ENCODE peak calls at places on chromosomes 2 and 18, in six cellular contexts. N, R, T, H, X and D are unnamed samples.

GRCh38 chr2:237488295-237488694 is 1.2 kb downstream of the MLPH start:
- DNase-seq in R (no peak), N (peak), H (peak), X (no peak), T (no peak), D (no peak)

GRCh38 chr2:20570249-20570648 is 80.6 kb downstream of the HS1BP3 start:
- DNase-seq in X (no peak), N (no peak), T (no peak), R (no peak), H (no peak), D (no peak)

GRCh38 chr2:104867351-104868080 is 13.6 kb downstream of the POU3F3 start:
- DNase-seq in X (no peak), T (no peak), N (no peak), H (peak), R (no peak), D (no peak)

GRCh38 chr18:421236-422155 is 79.0 kb downstream of the COLEC12 start:
- DNase-seq in R (peak), H (no peak), X (no peak), T (no peak), N (no peak), D (peak)

GRCh38 chr2:37367310-37367709 is 22.9 kb downstream of the QPCT start:
- DNase-seq in T (no peak), N (no peak), H (no peak), X (no peak), R (no peak), D (no peak)

GRCh38 chr2:1704606-1705556 is 39.4 kb downstream of the PXDN start:
- DNase-seq in T (no peak), H (peak), N (no peak), X (peak), R (no peak), D (peak)

GRCh38 chr2:20755132-20755800 is 67.6 kb downstream of the LDAH start:
- DNase-seq in X (no peak), T (no peak), N (peak), R (no peak), H (peak), D (peak)

GRCh38 chr2:129936334-129936934 is 43.0 kb upstream of the RAB6C start:
- DNase-seq in X (no peak), N (no peak), T (peak), R (no peak), H (peak), D (no peak)

GRCh38 chr2:218028562-218029348 is 26.0 kb upstream of the TNS1 start:
- DNase-seq in H (no peak), T (no peak), N (no peak), X (no peak), R (no peak), D (no peak)

GRCh38 chr18:35095983-35096676 is 54.9 kb downstream of the MAPRE2 start:
- DNase-seq in T (no peak), X (peak), H (no peak), N (no peak), R (no peak), D (no peak)

GRCh38 chr2:96103906-96104861 is 12.2 kb downstream of the ADRA2B start:
- DNase-seq in N (no peak), H (no peak), R (no peak), T (no peak), X (no peak), D (no peak)

GRCh38 chr2:54054271-54054670 is 61.1 kb upstream of the ACYP2 start:
- DNase-seq in T (no peak), N (no peak), X (no peak), R (no peak), H (no peak), D (no peak)

GRCh38 chr2:231929961-231930600 is 3.9 kb upstream of the NPPC start:
- DNase-seq in T (no peak), X (no peak), R (no peak), H (peak), N (no peak), D (peak)

GRCh38 chr2:84865181-84865783 is 15.6 kb downstream of the TRABD2A start:
- DNase-seq in T (no peak), H (no peak), X (no peak), R (peak), N (peak), D (peak)

GRCh38 chr2:100067796-100068195 is 74.6 kb downstream of the AFF3 start:
- DNase-seq in R (no peak), H (no peak), X (no peak), N (no peak), T (no peak), D (no peak)

GRCh38 chr2:230930928-230931555 is 6.0 kb upstream of the GPR55 start:
- DNase-seq in R (no peak), X (no peak), T (no peak), N (no peak), H (no peak), D (no peak)

GRCh38 chr2:77588438-77588837 is 66.3 kb upstream of the LRRTM4 start:
- DNase-seq in N (no peak), R (no peak), X (no peak), H (no peak), T (no peak), D (no peak)

GRCh38 chr2:101003278-101003775 is 1.2 kb downstream of the RPL31 start:
- DNase-seq in T (no peak), N (peak), H (no peak), X (no peak), R (no peak), D (peak)

GRCh38 chr2:231701456-231702373 is 6.6 kb upstream of the PTMA start:
- DNase-seq in H (no peak), T (no peak), N (no peak), X (no peak), R (no peak), D (no peak)

GRCh38 chr18:9101730-9102390 is 639 bp upstream of the NDUFV2 start:
- DNase-seq in R (peak), N (peak), X (peak), H (no peak), T (peak), D (peak)

GRCh38 chr18:50218432-50219197 is 23.7 kb upstream of the MYO5B start:
- DNase-seq in X (peak), R (no peak), T (peak), H (no peak), N (peak), D (peak)

GRCh38 chr2:105055613-105056012 is 17.7 kb downstream of the MRPS9 start:
- DNase-seq in T (no peak), X (no peak), R (no peak), N (no peak), H (no peak), D (peak)

GRCh38 chr2:86703704-86704370 is 16.3 kb upstream of the RMND5A start:
- DNase-seq in R (peak), X (no peak), N (peak), H (no peak), T (no peak), D (peak)

GRCh38 chr18:28013064-28013463 is 163.9 kb downstream of the CDH2 start:
- DNase-seq in N (peak), H (no peak), X (no peak), R (peak), T (no peak), D (peak)

GRCh38 chr18:74126684-74127482 is 20.8 kb downstream of the FBXO15 start:
- DNase-seq in N (no peak), T (no peak), H (no peak), R (no peak), X (no peak), D (no peak)

GRCh38 chr18:48680871-48681270 is 142.0 kb downstream of the CTIF start:
- DNase-seq in R (no peak), H (no peak), T (no peak), X (no peak), N (no peak), D (peak)

GRCh38 chr2:212811036-212811805 is 272.6 kb upstream of the ERBB4 start:
- DNase-seq in T (no peak), N (no peak), H (no peak), X (no peak), R (no peak), D (no peak)

GRCh38 chr2:188765522-188765921 is 208.7 kb upstream of the COL3A1 start:
- DNase-seq in N (peak), X (peak), R (peak), H (no peak), T (no peak), D (peak)

GRCh38 chr2:157338013-157338412 is 12.4 kb upstream of the ERMN start:
- DNase-seq in T (peak), N (no peak), X (no peak), R (no peak), H (no peak), D (no peak)

GRCh38 chr2:101732199-101732598 is 34.7 kb downstream of the MAP4K4 start:
- DNase-seq in T (no peak), N (no peak), X (no peak), H (no peak), R (no peak), D (no peak)

GRCh38 chr2:217993055-217993645 is 9.6 kb downstream of the TNS1 start:
- DNase-seq in X (peak), T (no peak), R (peak), H (no peak), N (peak), D (peak)

GRCh38 chr2:241010531-241011295 is 12.3 kb downstream of the SNED1 start:
- DNase-seq in N (no peak), T (no peak), X (no peak), H (peak), R (no peak), D (no peak)

GRCh38 chr2:227383687-227384086 is 4.1 kb downstream of the SCYGR1 start:
- DNase-seq in R (no peak), X (no peak), H (no peak), N (no peak), T (no peak), D (no peak)

GRCh38 chr2:162475661-162476060 is 131.7 kb downstream of the GCA start:
- DNase-seq in X (peak), N (no peak), H (peak), T (no peak), R (peak), D (no peak)

GRCh38 chr2:24831736-24832421 is 38.7 kb downstream of the CENPO start:
- DNase-seq in X (no peak), H (peak), T (no peak), R (no peak), N (no peak), D (no peak)

GRCh38 chr18:23149570-23149969 is 14.3 kb downstream of the CABLES1 start:
- DNase-seq in H (no peak), N (no peak), T (no peak), X (no peak), R (no peak), D (no peak)